ENCODE peak calls at places on chromosome 19, in six cellular contexts. P is AG09319, L is transverse colon, C is fibroblast of mammary gland, E is A549, M is fibroblast of pulmonary artery. V is an unnamed sample.

GRCh38 chr19:51742736-51743288 is 8.9 kb downstream of the FPR1 start:
- DNase-seq in M (no peak), E (no peak), P (no peak), L (no peak), C (peak), V (no peak)

GRCh38 chr19:49690656-49691242 is at the start of gene CPT1C:
- DNase-seq in P (peak), C (peak), M (peak), E (no peak), L (peak), V (no peak)

GRCh38 chr19:16922949-16923348 is 34.1 kb downstream of the F2RL3 start:
- DNase-seq in L (no peak), P (no peak), E (no peak), M (no peak), C (no peak), V (no peak)

GRCh38 chr19:632228-633067 is 889 bp downstream of the POLRMT start:
- DNase-seq in P (no peak), L (peak), M (peak), E (peak), C (peak), V (peak)

GRCh38 chr19:12733369-12733896 is 1.1 kb downstream of the TRIR start:
- DNase-seq in E (peak), C (peak), P (no peak), L (no peak), M (peak), V (peak)

GRCh38 chr19:42229855-42230331 is 9.8 kb downstream of the ZNF526 start:
- DNase-seq in M (no peak), P (no peak), C (peak), L (no peak), E (no peak), V (no peak)

GRCh38 chr19:1027953-1028902 is 1.8 kb downstream of the CNN2 start:
- DNase-seq in M (peak), E (peak), L (peak), C (peak), P (peak), V (peak)

GRCh38 chr19:13098291-13099072 is 4.2 kb downstream of the LYL1 start:
- DNase-seq in M (peak), P (no peak), L (no peak), E (no peak), C (peak), V (peak)

GRCh38 chr19:55550321-55550650 is 4.9 kb upstream of the SBK3 start:
- DNase-seq in P (no peak), C (no peak), E (no peak), M (no peak), L (no peak), V (no peak)

GRCh38 chr19:38340927-38341326 is 5.3 kb downstream of the CATSPERG start:
- DNase-seq in L (no peak), P (no peak), C (no peak), E (no peak), M (no peak), V (no peak)

GRCh38 chr19:38640368-38640767 is 7.1 kb upstream of the ACTN4 start:
- DNase-seq in C (no peak), M (no peak), P (no peak), L (peak), E (no peak), V (no peak)

GRCh38 chr19:50639121-50640112 is at the start of gene SYT3:
- DNase-seq in P (no peak), C (peak), L (peak), M (peak), E (peak), V (no peak)

GRCh38 chr19:8459520-8460260 is 14.9 kb downstream of the HNRNPM start:
- DNase-seq in C (peak), E (peak), P (no peak), M (peak), L (no peak), V (no peak)

GRCh38 chr19:38663957-38664502 is 16.6 kb downstream of the ACTN4 start:
- DNase-seq in C (no peak), E (no peak), P (no peak), L (no peak), M (no peak), V (no peak)

GRCh38 chr19:39497850-39498261 is 891 bp upstream of the DLL3 start:
- DNase-seq in P (no peak), E (no peak), L (peak), M (peak), C (peak), V (peak)

GRCh38 chr19:6472713-6473112 is 8.6 kb downstream of the CRB3 start:
- DNase-seq in L (no peak), P (no peak), C (no peak), E (no peak), M (no peak), V (no peak)

GRCh38 chr19:38710928-38711725 is 33.1 kb downstream of the CAPN12 start:
- DNase-seq in C (peak), P (no peak), M (no peak), L (no peak), E (no peak), V (no peak)

GRCh38 chr19:43662487-43662886 is 7.5 kb downstream of the PLAUR start:
- DNase-seq in M (peak), P (no peak), C (peak), E (no peak), L (no peak), V (peak)
- TF ChIP-seq CTCF in M (peak), P (peak), C (peak), E (peak), L (no peak), V (peak)

DNA sequence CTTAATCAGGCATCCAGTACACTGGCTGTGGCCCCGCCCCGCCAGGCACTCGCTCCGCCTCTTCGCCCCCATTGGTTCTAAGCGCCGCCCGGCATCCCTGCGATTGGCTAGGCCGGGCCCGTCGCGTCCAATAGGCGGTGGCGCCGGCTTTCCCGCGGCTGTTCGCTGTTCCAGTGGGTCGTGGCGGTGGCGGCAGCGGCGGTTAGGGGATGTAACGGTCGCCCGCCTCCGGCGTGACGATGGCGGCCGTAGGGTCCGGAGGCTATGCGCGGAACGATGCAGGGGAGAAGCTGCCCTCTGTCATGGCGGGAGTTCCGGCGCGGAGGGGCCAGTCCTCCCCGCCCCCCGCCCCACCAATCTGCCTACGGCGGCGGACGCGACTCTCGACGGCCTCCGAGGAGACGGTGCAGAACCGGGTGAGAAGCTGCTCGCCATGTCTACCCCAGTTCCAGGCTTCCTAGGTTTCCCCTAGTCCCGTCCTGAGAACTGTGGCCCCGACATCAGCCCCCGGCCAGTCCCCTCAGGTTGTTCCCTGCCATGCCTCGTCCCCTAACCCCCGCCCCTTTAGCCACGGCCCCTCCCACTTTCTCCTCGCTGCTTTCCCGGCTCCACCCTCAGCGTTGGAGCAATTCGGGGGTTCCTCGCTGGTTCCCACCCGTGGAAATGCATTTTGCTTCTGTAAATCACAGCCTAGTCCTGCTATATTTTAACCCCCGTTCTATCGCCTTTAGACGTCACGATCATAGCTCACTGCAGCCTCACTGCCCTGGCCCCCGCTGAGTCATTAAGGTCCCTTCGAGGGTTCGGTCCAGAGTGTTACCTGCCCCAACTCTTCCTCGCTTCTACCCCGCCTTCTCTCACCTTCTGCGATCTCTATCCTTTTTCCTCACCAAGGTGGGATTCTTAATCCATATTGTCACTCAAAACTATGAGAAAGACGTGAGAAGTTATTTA is at the start of gene WDR62:
- DNase-seq in L (peak), P (no peak), E (peak), M (no peak), C (peak), V (peak)
- TF ChIP-seq CTCF in L (no peak), P (no peak), E (peak), M (no peak), C (no peak), V (no peak)

DNA sequence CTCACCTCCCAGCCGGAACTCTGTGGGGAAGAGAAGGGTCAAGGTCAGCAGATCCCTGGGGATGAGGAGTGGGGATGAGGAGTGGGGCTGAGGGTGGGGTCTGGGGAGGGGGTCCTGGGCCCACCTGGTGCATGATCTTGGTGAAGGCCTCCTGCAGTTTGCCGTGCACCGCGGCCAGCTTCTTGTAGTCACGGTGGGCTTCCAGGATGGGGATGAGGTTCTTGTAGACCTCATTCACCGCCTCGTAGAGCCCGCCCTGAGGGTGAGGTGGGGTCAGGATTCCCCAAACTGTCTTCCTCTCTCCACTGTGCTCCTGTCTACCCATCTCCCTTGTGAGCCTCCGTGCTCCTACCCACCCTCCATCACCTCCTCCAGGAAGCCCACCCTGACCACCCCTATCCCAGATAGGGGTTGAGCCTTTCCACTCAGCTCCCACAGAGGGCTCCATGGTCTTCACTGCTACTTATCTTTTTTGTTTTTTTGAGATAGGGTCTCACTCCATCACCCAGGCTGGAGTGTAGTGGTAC is 6.8 kb upstream of the KANK2 start:
- DNase-seq in M (no peak), L (no peak), C (no peak), P (no peak), E (no peak), V (no peak)
- TF ChIP-seq CTCF in M (no peak), L (no peak), C (no peak), P (no peak), E (no peak), V (no peak)

GRCh38 chr19:48445256-48445605 is 552 bp upstream of the GRWD1 start:
- DNase-seq in P (peak), C (peak), E (peak), M (peak), L (no peak), V (peak)
- TF ChIP-seq CTCF in P (peak), C (peak), E (peak), M (peak), L (peak), V (peak)